ENCODE peak calls at places on chromosome 14, in ten cellular contexts. One of them, this sample, is unnamed.

GRCh38 chr14:71948101-71948500 is 15.9 kb downstream of the RGS6 start:
- DNase-seq in heart left ventricle: no peak
- DNase-seq in gastrocnemius medialis: no peak
- DNase-seq in ovary: no peak
- DNase-seq in PC-3: no peak
- DNase-seq in astrocyte of the cerebellum: no peak
- DNase-seq in endothelial cell: no peak
- DNase-seq in body of pancreas: no peak
- DNase-seq in AG04450: no peak
- DNase-seq in left lung: no peak
- DNase-seq in this sample: no peak

GRCh38 chr14:105087308-105087962 is 22.2 kb upstream of the GPR132 start:
- DNase-seq in endothelial cell: no peak
- DNase-seq in ovary: peak; percentile 72
- DNase-seq in left lung: peak; percentile 86
- DNase-seq in PC-3: peak; percentile 53
- DNase-seq in gastrocnemius medialis: no peak
- DNase-seq in AG04450: no peak
- DNase-seq in heart left ventricle: peak; percentile 38
- DNase-seq in body of pancreas: peak; percentile 52
- DNase-seq in astrocyte of the cerebellum: no peak
- DNase-seq in this sample: no peak

GRCh38 chr14:60807971-60808370 is 73.4 kb downstream of the MNAT1 start:
- DNase-seq in PC-3: peak; percentile 86
- DNase-seq in left lung: no peak
- DNase-seq in ovary: no peak
- DNase-seq in body of pancreas: no peak
- DNase-seq in AG04450: no peak
- DNase-seq in endothelial cell: no peak
- DNase-seq in astrocyte of the cerebellum: no peak
- DNase-seq in heart left ventricle: no peak
- DNase-seq in gastrocnemius medialis: no peak
- DNase-seq in this sample: no peak

GRCh38 chr14:47665337-47666134 is 9.9 kb downstream of the MDGA2 start:
- DNase-seq in astrocyte of the cerebellum: no peak
- DNase-seq in endothelial cell: no peak
- DNase-seq in body of pancreas: no peak
- DNase-seq in gastrocnemius medialis: no peak
- DNase-seq in heart left ventricle: no peak
- DNase-seq in ovary: no peak
- DNase-seq in AG04450: no peak
- DNase-seq in left lung: peak; percentile 60
- DNase-seq in PC-3: no peak
- DNase-seq in this sample: no peak

GRCh38 chr14:21476526-21476924 is 234 bp downstream of the RAB2B start:
- DNase-seq in PC-3: peak; percentile 79
- DNase-seq in gastrocnemius medialis: peak; percentile 82
- DNase-seq in heart left ventricle: peak; percentile 85
- DNase-seq in body of pancreas: peak; percentile 93
- DNase-seq in ovary: peak; percentile 87
- DNase-seq in left lung: peak; percentile 95
- DNase-seq in AG04450: no peak
- DNase-seq in endothelial cell: peak; percentile 78
- DNase-seq in astrocyte of the cerebellum: peak; percentile 31
- DNase-seq in this sample: no peak

GRCh38 chr14:98741523-98741922 is 530.5 kb downstream of the BCL11B start:
- DNase-seq in body of pancreas: no peak
- DNase-seq in astrocyte of the cerebellum: no peak
- DNase-seq in PC-3: no peak
- DNase-seq in endothelial cell: no peak
- DNase-seq in ovary: no peak
- DNase-seq in gastrocnemius medialis: no peak
- DNase-seq in AG04450: no peak
- DNase-seq in heart left ventricle: no peak
- DNase-seq in left lung: no peak
- DNase-seq in this sample: no peak

GRCh38 chr14:101223561-101224162 is 320.1 kb upstream of the RTL1 start:
- DNase-seq in AG04450: no peak
- DNase-seq in body of pancreas: no peak
- DNase-seq in heart left ventricle: no peak
- DNase-seq in endothelial cell: no peak
- DNase-seq in PC-3: no peak
- DNase-seq in ovary: no peak
- DNase-seq in astrocyte of the cerebellum: no peak
- DNase-seq in gastrocnemius medialis: no peak
- DNase-seq in left lung: no peak
- DNase-seq in this sample: no peak

GRCh38 chr14:101855958-101856357 is 94.4 kb downstream of the PPP2R5C start:
- DNase-seq in heart left ventricle: no peak
- DNase-seq in astrocyte of the cerebellum: no peak
- DNase-seq in AG04450: no peak
- DNase-seq in body of pancreas: no peak
- DNase-seq in PC-3: no peak
- DNase-seq in ovary: no peak
- DNase-seq in endothelial cell: no peak
- DNase-seq in left lung: no peak
- DNase-seq in gastrocnemius medialis: no peak
- DNase-seq in this sample: no peak

GRCh38 chr14:39734306-39734705 is 302.1 kb upstream of the FBXO33 start:
- DNase-seq in PC-3: no peak
- DNase-seq in ovary: no peak
- DNase-seq in heart left ventricle: no peak
- DNase-seq in left lung: no peak
- DNase-seq in endothelial cell: no peak
- DNase-seq in body of pancreas: no peak
- DNase-seq in gastrocnemius medialis: no peak
- DNase-seq in AG04450: no peak
- DNase-seq in astrocyte of the cerebellum: no peak
- DNase-seq in this sample: no peak

GRCh38 chr14:39733741-39734140 is 301.5 kb upstream of the FBXO33 start:
- DNase-seq in astrocyte of the cerebellum: no peak
- DNase-seq in AG04450: no peak
- DNase-seq in heart left ventricle: no peak
- DNase-seq in left lung: no peak
- DNase-seq in endothelial cell: no peak
- DNase-seq in PC-3: no peak
- DNase-seq in ovary: no peak
- DNase-seq in gastrocnemius medialis: no peak
- DNase-seq in body of pancreas: no peak
- DNase-seq in this sample: no peak

GRCh38 chr14:39726563-39726962 is 294.3 kb upstream of the FBXO33 start:
- DNase-seq in endothelial cell: no peak
- DNase-seq in ovary: no peak
- DNase-seq in PC-3: no peak
- DNase-seq in heart left ventricle: no peak
- DNase-seq in gastrocnemius medialis: no peak
- DNase-seq in AG04450: no peak
- DNase-seq in astrocyte of the cerebellum: no peak
- DNase-seq in left lung: no peak
- DNase-seq in body of pancreas: no peak
- DNase-seq in this sample: no peak

DNA sequence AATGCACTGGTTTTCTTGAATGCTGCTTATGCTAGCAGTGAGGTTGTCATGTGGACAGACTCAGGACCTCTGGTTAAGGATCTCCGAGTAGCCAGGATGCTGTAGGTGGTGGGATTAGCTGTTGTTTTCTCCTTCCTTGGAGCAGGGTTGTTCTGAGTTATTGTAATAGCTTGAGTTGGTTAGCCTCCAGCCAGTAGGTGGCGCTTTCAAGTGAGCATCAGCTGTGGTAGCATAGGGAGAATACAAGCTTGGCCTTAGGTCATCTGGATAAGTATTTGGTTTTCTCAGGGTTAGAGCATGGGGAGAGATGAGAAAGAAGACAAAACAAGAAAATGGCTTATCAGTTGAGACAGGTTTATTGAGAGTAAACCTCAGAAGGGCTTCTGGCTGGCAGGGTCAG is 299.7 kb upstream of the FBXO33 start:
- DNase-seq in PC-3: peak; percentile 21
- DNase-seq in gastrocnemius medialis: no peak
- DNase-seq in body of pancreas: no peak
- DNase-seq in heart left ventricle: no peak
- DNase-seq in astrocyte of the cerebellum: no peak
- DNase-seq in endothelial cell: no peak
- DNase-seq in AG04450: no peak
- DNase-seq in ovary: no peak
- DNase-seq in left lung: no peak
- DNase-seq in this sample: no peak
- TF ChIP-seq CTCF in PC-3: peak; percentile 65
- TF ChIP-seq CTCF in gastrocnemius medialis: no peak
- TF ChIP-seq CTCF in body of pancreas: no peak
- TF ChIP-seq CTCF in heart left ventricle: no peak
- TF ChIP-seq CTCF in astrocyte of the cerebellum: no peak
- TF ChIP-seq CTCF in endothelial cell: no peak
- TF ChIP-seq CTCF in AG04450: no peak
- TF ChIP-seq CTCF in ovary: no peak
- TF ChIP-seq CTCF in left lung: no peak
- TF ChIP-seq CTCF in this sample: no peak

DNA sequence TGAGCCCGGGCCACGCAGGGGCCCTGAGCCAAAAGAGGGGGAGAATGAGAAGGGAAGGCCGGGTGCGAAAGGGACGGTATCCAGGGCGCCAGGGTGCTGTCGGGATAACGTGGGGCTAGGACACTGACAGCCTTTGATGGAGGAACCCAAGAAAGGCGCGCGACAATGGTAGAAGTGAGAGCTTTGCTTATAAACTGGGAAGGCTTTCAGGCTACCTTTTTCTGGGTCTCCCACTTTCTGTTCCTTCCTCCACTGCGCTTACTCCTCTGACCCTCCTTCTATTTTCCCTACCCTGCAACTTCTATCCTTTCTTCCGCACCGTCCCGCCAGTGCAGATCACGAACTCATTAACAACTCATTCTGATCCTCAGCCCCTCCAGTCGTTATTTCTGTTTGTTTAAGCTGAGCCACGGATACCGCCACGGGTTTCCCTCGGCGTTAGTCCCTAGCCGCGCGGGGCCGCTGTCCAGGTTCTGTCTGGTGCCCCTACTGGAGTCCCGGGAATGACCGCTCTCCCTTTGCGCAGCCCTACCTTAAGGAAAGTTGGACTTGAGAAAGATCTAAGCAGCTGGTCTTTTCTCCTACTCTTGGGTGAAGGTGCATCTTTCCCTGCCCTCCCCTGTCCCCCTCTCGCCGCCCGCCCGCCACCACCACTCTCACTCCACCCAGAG is 3.0 kb downstream of the SSTR1 start:
- DNase-seq in astrocyte of the cerebellum: no peak
- DNase-seq in AG04450: no peak
- DNase-seq in PC-3: no peak
- DNase-seq in heart left ventricle: peak; percentile 20
- DNase-seq in ovary: no peak
- DNase-seq in body of pancreas: peak; percentile 33
- DNase-seq in left lung: peak; percentile 56
- DNase-seq in endothelial cell: peak; percentile 58
- DNase-seq in gastrocnemius medialis: no peak
- DNase-seq in this sample: no peak
- TF ChIP-seq CTCF in astrocyte of the cerebellum: peak; percentile 54
- TF ChIP-seq CTCF in AG04450: peak; percentile 51
- TF ChIP-seq CTCF in PC-3: no peak
- TF ChIP-seq CTCF in heart left ventricle: no peak
- TF ChIP-seq CTCF in ovary: no peak
- TF ChIP-seq CTCF in body of pancreas: no peak
- TF ChIP-seq CTCF in left lung: peak; percentile 16
- TF ChIP-seq CTCF in endothelial cell: no peak
- TF ChIP-seq CTCF in gastrocnemius medialis: no peak
- TF ChIP-seq CTCF in this sample: peak; percentile 71

GRCh38 chr14:43647302-43647701 is 859.8 kb downstream of the FSCB start:
- DNase-seq in PC-3: peak; percentile 19
- DNase-seq in left lung: no peak
- DNase-seq in endothelial cell: no peak
- DNase-seq in astrocyte of the cerebellum: no peak
- DNase-seq in heart left ventricle: no peak
- DNase-seq in gastrocnemius medialis: no peak
- DNase-seq in body of pancreas: no peak
- DNase-seq in ovary: no peak
- DNase-seq in AG04450: no peak
- DNase-seq in this sample: no peak
- TF ChIP-seq CTCF in PC-3: peak; percentile 44
- TF ChIP-seq CTCF in left lung: no peak
- TF ChIP-seq CTCF in endothelial cell: no peak
- TF ChIP-seq CTCF in astrocyte of the cerebellum: no peak
- TF ChIP-seq CTCF in heart left ventricle: no peak
- TF ChIP-seq CTCF in gastrocnemius medialis: no peak
- TF ChIP-seq CTCF in body of pancreas: no peak
- TF ChIP-seq CTCF in ovary: no peak
- TF ChIP-seq CTCF in AG04450: peak; percentile 36
- TF ChIP-seq CTCF in this sample: no peak

GRCh38 chr14:56145965-56146364 is 27.8 kb downstream of the PELI2 start:
- DNase-seq in ovary: no peak
- DNase-seq in astrocyte of the cerebellum: peak; percentile 19
- DNase-seq in endothelial cell: no peak
- DNase-seq in gastrocnemius medialis: no peak
- DNase-seq in body of pancreas: no peak
- DNase-seq in AG04450: peak; percentile 26
- DNase-seq in left lung: no peak
- DNase-seq in heart left ventricle: no peak
- DNase-seq in PC-3: peak; percentile 54
- DNase-seq in this sample: no peak

GRCh38 chr14:56150645-56151345 is 32.6 kb downstream of the PELI2 start:
- DNase-seq in astrocyte of the cerebellum: no peak
- DNase-seq in heart left ventricle: no peak
- DNase-seq in left lung: no peak
- DNase-seq in gastrocnemius medialis: no peak
- DNase-seq in ovary: no peak
- DNase-seq in PC-3: no peak
- DNase-seq in body of pancreas: no peak
- DNase-seq in AG04450: no peak
- DNase-seq in endothelial cell: no peak
- DNase-seq in this sample: no peak

GRCh38 chr14:56150018-56150417 is 31.8 kb downstream of the PELI2 start:
- DNase-seq in heart left ventricle: no peak
- DNase-seq in body of pancreas: no peak
- DNase-seq in gastrocnemius medialis: no peak
- DNase-seq in astrocyte of the cerebellum: no peak
- DNase-seq in ovary: no peak
- DNase-seq in AG04450: no peak
- DNase-seq in PC-3: no peak
- DNase-seq in endothelial cell: no peak
- DNase-seq in left lung: no peak
- DNase-seq in this sample: no peak

GRCh38 chr14:56145181-56145580 is 27.0 kb downstream of the PELI2 start:
- DNase-seq in AG04450: no peak
- DNase-seq in ovary: no peak
- DNase-seq in endothelial cell: no peak
- DNase-seq in PC-3: no peak
- DNase-seq in heart left ventricle: no peak
- DNase-seq in astrocyte of the cerebellum: no peak
- DNase-seq in left lung: no peak
- DNase-seq in body of pancreas: peak; percentile 45
- DNase-seq in gastrocnemius medialis: no peak
- DNase-seq in this sample: no peak

DNA sequence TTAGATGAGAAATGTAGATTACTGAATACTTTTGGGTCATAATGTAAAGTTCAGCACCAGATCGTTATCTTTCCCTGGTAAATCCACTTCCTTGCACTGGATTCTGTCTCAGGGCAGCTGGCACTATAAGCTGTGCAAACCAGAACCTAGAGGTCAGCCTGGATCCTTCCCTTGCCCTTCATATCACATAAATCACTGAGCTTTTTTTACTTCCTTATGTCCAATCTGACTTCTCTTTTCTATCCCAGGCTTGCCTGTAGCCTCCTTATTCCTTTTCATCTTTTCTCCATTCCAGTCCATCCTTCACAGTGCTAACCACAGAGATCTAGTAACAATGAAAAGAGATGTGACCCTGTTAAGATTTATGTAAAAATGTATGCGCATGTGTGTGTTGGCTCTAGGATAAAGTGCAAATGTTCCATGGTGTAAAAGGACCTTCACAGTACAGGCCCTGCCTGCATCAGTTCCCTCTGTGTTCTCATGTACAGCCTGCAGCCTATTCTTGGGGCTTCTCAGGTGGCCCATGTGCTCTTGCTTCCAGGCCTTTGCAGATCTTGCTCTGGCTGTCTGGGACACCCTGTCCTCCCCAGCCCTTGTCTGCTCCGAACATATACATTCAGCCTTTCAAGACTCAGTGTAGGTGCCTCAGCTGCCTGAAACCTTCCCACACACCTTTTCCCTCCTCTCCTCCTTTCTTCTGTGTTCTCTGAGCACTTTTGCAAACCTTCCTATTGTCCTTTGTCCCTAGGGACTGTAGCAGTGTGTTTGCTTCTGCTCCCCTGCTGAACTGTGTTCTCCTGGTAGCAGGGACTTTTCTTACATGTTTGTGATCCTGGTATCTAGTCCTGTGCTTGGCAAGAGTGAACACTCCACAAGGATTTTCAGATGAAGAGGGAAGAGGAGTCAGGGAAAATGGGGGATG is 30.0 kb downstream of the PELI2 start:
- DNase-seq in PC-3: no peak
- DNase-seq in AG04450: no peak
- DNase-seq in ovary: no peak
- DNase-seq in left lung: no peak
- DNase-seq in astrocyte of the cerebellum: no peak
- DNase-seq in body of pancreas: no peak
- DNase-seq in endothelial cell: no peak
- DNase-seq in heart left ventricle: no peak
- DNase-seq in gastrocnemius medialis: no peak
- DNase-seq in this sample: no peak
- TF ChIP-seq CTCF in PC-3: no peak
- TF ChIP-seq CTCF in AG04450: no peak
- TF ChIP-seq CTCF in ovary: no peak
- TF ChIP-seq CTCF in left lung: no peak
- TF ChIP-seq CTCF in astrocyte of the cerebellum: no peak
- TF ChIP-seq CTCF in body of pancreas: no peak
- TF ChIP-seq CTCF in endothelial cell: no peak
- TF ChIP-seq CTCF in heart left ventricle: no peak
- TF ChIP-seq CTCF in gastrocnemius medialis: no peak
- TF ChIP-seq CTCF in this sample: no peak

This sample was measured in BJ.